ENCODE peak calls at places on chromosome 1, in four cellular contexts. K is tibial artery; T is left ventricle myocardium inferior; B is CD4-positive, CD25-positive, alpha-beta regulatory T cell. W is an unnamed sample. For H3K4me1, the result is how much of the 10 kb centered on the place peaks cover.

GRCh38 chr1:47434051-47434842 is 3.6 kb upstream of the FOXD2 start:
- DNase-seq in K (peak), T (peak), B (no peak), W (no peak)

GRCh38 chr1:36768486-36769178 is 265.7 kb downstream of the GRIK3 start:
- DNase-seq in T (no peak), B (no peak), K (no peak), W (no peak)

GRCh38 chr1:38154089-38154470 is 107.5 kb upstream of the POU3F1 start:
- DNase-seq in B (no peak), T (no peak), K (no peak), W (no peak)

GRCh38 chr1:81754424-81754823 is 46.3 kb upstream of the ADGRL2 start:
- DNase-seq in B (no peak), K (no peak), T (no peak), W (no peak)

GRCh38 chr1:197782719-197783328 is 7.5 kb upstream of the DENND1B start:
- DNase-seq in B (no peak), K (peak), T (no peak), W (no peak)

GRCh38 chr1:216456682-216457081 is 33.4 kb upstream of the USH2A start:
- DNase-seq in B (no peak), K (no peak), T (no peak), W (no peak)

GRCh38 chr1:171081994-171082295 is 8.8 kb upstream of the FMO3 start:
- DNase-seq in K (no peak), B (no peak), T (no peak), W (no peak)

GRCh38 chr1:44283524-44284173 is 70.4 kb downstream of the DMAP1 start:
- DNase-seq in K (no peak), T (no peak), B (no peak), W (no peak)

GRCh38 chr1:11789126-11790067 is 16.4 kb downstream of the MTHFR start:
- DNase-seq in B (no peak), K (no peak), T (no peak), W (no peak)

GRCh38 chr1:157136133-157136532 is 2.1 kb downstream of the ETV3 start:
- DNase-seq in B (no peak), K (no peak), T (no peak), W (no peak)
- H3K4me1 ChIP-seq in B (half or more), K (under half), T (half or more), W (half or more)

DNA sequence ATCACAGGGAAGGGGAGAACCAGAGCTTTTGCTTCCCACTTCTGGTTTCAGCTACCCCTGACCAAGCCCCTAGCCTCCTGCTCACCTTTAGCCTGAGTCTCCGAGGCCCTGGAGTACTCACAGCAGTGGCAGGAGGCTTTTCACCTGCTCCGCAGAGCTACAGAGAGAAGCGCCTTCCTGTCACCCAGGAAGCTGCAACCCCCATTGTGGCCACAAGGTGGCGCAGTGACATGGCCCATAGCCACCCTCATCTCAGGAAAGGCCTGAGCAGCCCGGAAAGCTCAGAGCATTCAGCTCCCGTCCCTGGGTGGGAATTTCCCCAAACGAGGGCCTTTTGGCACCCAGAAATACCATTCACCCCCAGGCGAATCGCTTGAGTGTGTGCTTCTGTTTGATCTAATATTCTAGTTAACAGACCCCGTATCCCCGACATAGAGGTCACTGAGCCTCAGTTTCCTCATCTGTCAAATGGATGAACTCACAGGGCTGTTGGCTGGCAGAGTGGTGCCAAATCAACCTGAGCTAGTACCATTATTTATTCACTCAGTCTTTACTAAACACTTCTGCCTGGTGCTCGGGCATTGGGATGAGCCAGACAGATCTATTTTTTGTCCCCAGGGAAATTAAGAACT is 25.3 kb downstream of the A3GALT2 start:
- DNase-seq in K (peak), B (peak), T (peak), W (peak)
- H3K27ac ChIP-seq in K (peak), B (no peak), T (peak), W (no peak)

DNA sequence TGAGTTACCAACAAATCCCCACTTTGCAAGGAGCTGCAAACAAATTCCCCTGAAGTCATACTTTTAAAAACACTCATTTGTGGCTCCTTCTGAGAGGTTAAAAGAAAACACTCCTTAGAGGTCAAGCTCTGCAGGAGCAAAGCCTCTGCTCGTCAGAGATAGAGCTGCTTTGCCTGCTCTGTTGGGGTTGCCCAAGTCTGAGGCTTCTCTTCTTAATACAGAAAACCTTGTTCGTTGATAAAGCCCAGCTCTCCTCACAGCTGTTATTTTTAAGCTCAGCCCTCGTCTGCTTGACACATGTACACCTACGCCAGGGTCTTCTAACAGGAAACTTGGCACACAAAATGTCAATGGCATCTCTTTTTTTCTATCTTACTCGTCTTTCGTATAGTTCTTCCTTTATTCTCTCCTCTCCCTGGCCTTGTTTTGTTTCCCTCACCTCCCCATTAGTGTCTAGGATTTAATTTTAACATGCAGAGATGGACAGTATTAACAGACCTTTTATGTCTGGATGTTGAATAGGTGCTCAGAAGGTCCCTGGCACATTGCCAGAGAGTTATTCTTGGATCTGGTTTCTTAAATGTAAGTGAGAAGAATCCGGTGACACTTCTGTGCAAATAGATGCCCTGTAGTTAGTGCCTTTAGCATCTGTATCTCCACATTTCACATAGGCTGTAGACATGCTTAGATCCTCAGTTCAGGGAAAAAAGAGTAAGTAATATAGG is 86.0 kb downstream of the LRRC53 start:
- DNase-seq in T (no peak), K (no peak), B (no peak), W (no peak)
- H3K4me1 ChIP-seq in T (under half), K (under half), B (under half), W (under half)

GRCh38 chr1:25765910-25766645 is 33.9 kb upstream of the SELENON start:
- DNase-seq in K (no peak), T (no peak), B (no peak), W (no peak)

GRCh38 chr1:25766721-25767436 is 33.1 kb upstream of the SELENON start:
- DNase-seq in K (no peak), T (peak), B (no peak), W (no peak)

GRCh38 chr1:25763493-25763892 is 36.5 kb upstream of the SELENON start:
- DNase-seq in T (no peak), B (no peak), K (no peak), W (no peak)

GRCh38 chr1:25767437-25767770 is 32.6 kb upstream of the SELENON start:
- DNase-seq in B (no peak), K (no peak), T (no peak), W (no peak)

GRCh38 chr1:25765152-25765909 is 34.7 kb upstream of the SELENON start:
- DNase-seq in B (no peak), K (no peak), T (no peak), W (no peak)
- H3K27ac ChIP-seq in B (no peak), K (peak), T (peak), W (no peak)